ENCODE peak calls at places on chromosome 5, in ten cellular contexts. U is cardiac muscle cell, P is left ventricle myocardium inferior, L is A549, A is heart left ventricle, G is tibial nerve, E is mucosa of descending colon, X is ovary, J is K562, C is HepG2. T is an unnamed sample.
A peak's percentile ranks its signal among the peaks of the same experiment; 100 is the strongest.

GRCh38 chr5:174337276-174338203 is 292.0 kb downstream of the NSG2 start:
- DNase-seq in P (no peak), A (no peak), G (no peak), U (peak; percentile 50), X (no peak), J (no peak), L (no peak), C (peak; percentile 13), E (no peak), T (no peak)

GRCh38 chr5:77620404-77620803 is 18.1 kb downstream of the OTP start:
- DNase-seq in A (no peak), C (peak; percentile 14), P (no peak), U (no peak), J (no peak), X (no peak), G (no peak), E (no peak), L (no peak), T (no peak)

GRCh38 chr5:32444946-32445758 is 612 bp upstream of the ZFR start:
- DNase-seq in G (no peak), A (no peak), L (no peak), P (no peak), X (peak; percentile 36), C (no peak), U (no peak), J (peak; percentile 11), E (no peak), T (no peak)

GRCh38 chr5:7754997-7755596 is 95.8 kb downstream of the CFAP90 start:
- DNase-seq in X (peak; percentile 67), C (peak; percentile 11), G (no peak), A (no peak), J (peak; percentile 78), L (peak; percentile 28), E (peak; percentile 58), P (no peak), U (peak; percentile 47), T (no peak)

GRCh38 chr5:73901455-73901854 is 275.5 kb downstream of the ARHGEF28 start:
- DNase-seq in J (no peak), E (peak; percentile 31), L (peak; percentile 31), U (no peak), A (no peak), P (no peak), G (no peak), X (no peak), C (no peak), T (no peak)

GRCh38 chr5:142900926-142901325 is 130.7 kb downstream of the ARHGAP26 start:
- DNase-seq in P (no peak), X (no peak), G (no peak), C (no peak), E (no peak), U (peak; percentile 65), A (no peak), J (no peak), L (no peak), T (no peak)

GRCh38 chr5:160029540-160030139 is 20.7 kb downstream of the TTC1 start:
- DNase-seq in P (no peak), U (no peak), X (no peak), E (no peak), J (no peak), C (no peak), L (no peak), G (no peak), A (no peak), T (no peak)

GRCh38 chr5:158023266-158023665 is 164.3 kb upstream of the CLINT1 start:
- DNase-seq in E (peak; percentile 48), A (no peak), G (no peak), C (no peak), U (no peak), P (no peak), J (no peak), L (no peak), X (no peak), T (no peak)

GRCh38 chr5:133992429-133993151 is 12.2 kb downstream of the VDAC1 start:
- DNase-seq in C (no peak), A (peak; percentile 66), G (no peak), P (peak; percentile 60), L (no peak), J (no peak), X (no peak), U (no peak), E (no peak), T (no peak)

GRCh38 chr5:150486402-150487198 is 21.3 kb upstream of the NDST1 start:
- DNase-seq in J (peak; percentile 73), G (peak; percentile 49), A (peak; percentile 75), E (peak; percentile 69), X (peak; percentile 77), P (peak; percentile 53), L (peak; percentile 70), C (peak; percentile 71), U (peak; percentile 57), T (peak; percentile 30)

GRCh38 chr5:112762113-112762810 is 24.6 kb downstream of the APC start:
- DNase-seq in U (peak; percentile 37), C (no peak), A (no peak), L (no peak), J (no peak), X (no peak), P (no peak), G (no peak), E (no peak), T (no peak)
- TF ChIP-seq CTCF in U (no peak), C (no peak), A (no peak), L (no peak), J (no peak), X (no peak), P (no peak), G (no peak), E (no peak), T (no peak)

GRCh38 chr5:175519006-175519405 is 40.6 kb downstream of the SFXN1 start:
- DNase-seq in G (no peak), C (no peak), U (no peak), A (no peak), E (no peak), L (no peak), P (no peak), X (no peak), J (no peak), T (no peak)

GRCh38 chr5:175521313-175521833 is 43.0 kb downstream of the SFXN1 start:
- DNase-seq in X (no peak), C (no peak), J (no peak), G (no peak), L (no peak), U (no peak), A (no peak), E (no peak), P (no peak), T (no peak)

GRCh38 chr5:175517824-175518450 is 39.6 kb downstream of the SFXN1 start:
- DNase-seq in C (no peak), G (no peak), L (no peak), U (peak; percentile 86), J (peak; percentile 81), P (no peak), X (no peak), A (no peak), E (no peak), T (no peak)

GRCh38 chr5:175520873-175521272 is 42.5 kb downstream of the SFXN1 start:
- DNase-seq in G (no peak), L (no peak), P (no peak), J (no peak), E (no peak), U (no peak), X (no peak), A (no peak), C (no peak), T (no peak)

GRCh38 chr5:175520321-175520720 is 42.0 kb downstream of the SFXN1 start:
- DNase-seq in E (no peak), L (no peak), U (no peak), A (no peak), C (no peak), G (no peak), P (no peak), J (no peak), X (no peak), T (no peak)
- H3K4me1 ChIP-seq in E (no peaks in the 10 kb centered on the region), L (no peaks in the 10 kb centered on the region), U (no peaks in the 10 kb centered on the region), A (no peaks in the 10 kb centered on the region), C (no peaks in the 10 kb centered on the region), G (no peaks in the 10 kb centered on the region), P (no peaks in the 10 kb centered on the region), J (peaks cover 15% of the 10 kb centered on the region), X (no peaks in the 10 kb centered on the region), T (no peaks in the 10 kb centered on the region)

GRCh38 chr5:65924366-65925093 is 1.8 kb upstream of the ERBIN start:
- DNase-seq in X (no peak), A (peak; percentile 18), E (no peak), C (peak; percentile 12), P (no peak), J (peak; percentile 45), L (no peak), G (no peak), U (no peak), T (no peak)

GRCh38 chr5:65926893-65927292 is 518 bp downstream of the ERBIN start:
- DNase-seq in E (peak; percentile 38), J (peak; percentile 37), P (no peak), L (no peak), U (peak; percentile 16), A (no peak), G (peak; percentile 36), C (no peak), X (no peak), T (no peak)

GRCh38 chr5:65926276-65926761 is at the start of gene ERBIN:
- DNase-seq in A (peak; percentile 88), P (peak; percentile 85), X (peak; percentile 83), J (peak; percentile 82), L (peak; percentile 47), C (peak; percentile 41), E (peak; percentile 89), G (peak; percentile 76), U (peak; percentile 90), T (peak; percentile 91)

GRCh38 chr5:65925094-65925600 is 1.2 kb upstream of the ERBIN start:
- DNase-seq in A (peak; percentile 81), C (peak; percentile 36), G (peak; percentile 55), X (no peak), L (peak; percentile 40), P (peak; percentile 77), U (peak; percentile 82), J (peak; percentile 82), E (peak; percentile 83), T (peak; percentile 85)

GRCh38 chr5:65925601-65926275 is 637 bp upstream of the ERBIN start:
- DNase-seq in G (peak; percentile 59), L (peak; percentile 69), P (peak; percentile 85), A (peak; percentile 87), U (peak; percentile 94), E (peak; percentile 80), J (peak; percentile 91), X (peak; percentile 87), C (peak; percentile 74), T (peak; percentile 78)
- TF ChIP-seq CTCF in G (peak; percentile 48), L (peak; percentile 56), P (peak; percentile 54), A (peak; percentile 6), U (peak; percentile 33), E (no peak), J (peak; percentile 62), X (peak; percentile 57), C (peak; percentile 76), T (peak; percentile 55)

DNA sequence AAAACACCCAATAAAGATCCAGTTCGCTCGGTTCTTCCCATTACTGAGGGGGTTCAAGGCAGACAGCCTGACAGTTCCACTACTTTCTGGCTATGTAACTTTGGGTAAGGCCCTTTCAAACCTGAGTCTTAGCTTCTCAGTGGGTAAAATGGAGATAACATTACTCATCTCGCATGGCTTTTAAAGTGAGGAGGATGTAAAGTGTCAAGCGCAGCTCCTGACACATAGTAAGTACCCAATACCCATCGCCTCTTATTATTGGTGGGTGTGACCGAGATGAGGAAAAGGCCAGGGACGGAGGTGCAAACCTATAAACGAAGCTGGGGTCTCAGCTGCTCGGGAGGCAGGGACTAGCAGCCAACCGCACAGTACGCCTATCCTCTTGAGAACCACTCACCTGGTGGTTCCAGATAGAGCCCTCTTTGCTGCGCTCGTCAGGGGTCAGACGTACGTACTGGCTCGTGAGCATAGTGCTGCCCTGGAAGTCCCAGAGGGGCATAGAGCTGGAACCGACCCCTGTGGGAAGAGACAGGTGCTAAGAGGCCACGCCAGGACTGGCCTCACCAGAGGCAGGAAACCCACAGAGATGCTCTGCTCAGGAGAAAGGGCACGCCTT is 584 bp downstream of the LMAN2 start:
- DNase-seq in C (no peak), P (no peak), L (no peak), G (no peak), U (no peak), J (no peak), E (no peak), X (no peak), A (no peak), T (no peak)
- H3K4me1 ChIP-seq in C (peaks cover 79% of the 10 kb centered on the region), P (peaks cover 44% of the 10 kb centered on the region), L (peaks cover 31% of the 10 kb centered on the region), G (peaks cover 25% of the 10 kb centered on the region), U (peaks cover 7% of the 10 kb centered on the region), J (peaks cover 17% of the 10 kb centered on the region), E (peaks cover 27% of the 10 kb centered on the region), X (peaks cover 14% of the 10 kb centered on the region), A (peaks cover 42% of the 10 kb centered on the region), T (peaks cover 15% of the 10 kb centered on the region)